ENCODE peak calls at places on chromosomes 5 and 9, in seven cellular contexts. One of them, this sample, is unnamed.

GRCh38 chr9:6689893-6690634 is 44.5 kb upstream of the GLDC start:
- DNase-seq in Peyer's patch: no peak
- DNase-seq in omental fat pad: no peak
- DNase-seq in endodermal cell: no peak
- DNase-seq in cardiac fibroblast: no peak
- DNase-seq in astrocyte of the cerebellum: no peak
- DNase-seq in PC-3: no peak
- DNase-seq in this sample: no peak

GRCh38 chr9:88725300-88726024 is 190.5 kb downstream of the NXNL2 start:
- DNase-seq in PC-3: no peak
- DNase-seq in endodermal cell: no peak
- DNase-seq in cardiac fibroblast: no peak
- DNase-seq in astrocyte of the cerebellum: no peak
- DNase-seq in omental fat pad: no peak
- DNase-seq in Peyer's patch: no peak
- DNase-seq in this sample: no peak

GRCh38 chr5:87127426-87127825 is 140.3 kb upstream of the RASA1 start:
- DNase-seq in omental fat pad: no peak
- DNase-seq in endodermal cell: no peak
- DNase-seq in cardiac fibroblast: no peak
- DNase-seq in PC-3: peak; percentile 88
- DNase-seq in astrocyte of the cerebellum: no peak
- DNase-seq in Peyer's patch: no peak
- DNase-seq in this sample: no peak

GRCh38 chr5:62340392-62340791 is 34.4 kb downstream of the KIF2A start:
- DNase-seq in Peyer's patch: no peak
- DNase-seq in astrocyte of the cerebellum: no peak
- DNase-seq in omental fat pad: no peak
- DNase-seq in endodermal cell: no peak
- DNase-seq in PC-3: peak; percentile 64
- DNase-seq in cardiac fibroblast: peak; percentile 28
- DNase-seq in this sample: no peak

GRCh38 chr5:137954131-137954879 is 65.0 kb downstream of the PKD2L2 start:
- DNase-seq in endodermal cell: no peak
- DNase-seq in astrocyte of the cerebellum: peak; percentile 74
- DNase-seq in Peyer's patch: no peak
- DNase-seq in PC-3: peak; percentile 65
- DNase-seq in omental fat pad: no peak
- DNase-seq in cardiac fibroblast: peak; percentile 94
- DNase-seq in this sample: no peak

GRCh38 chr5:55568629-55569512 is 34.1 kb upstream of the PLPP1 start:
- DNase-seq in PC-3: no peak
- DNase-seq in cardiac fibroblast: no peak
- DNase-seq in omental fat pad: no peak
- DNase-seq in endodermal cell: no peak
- DNase-seq in astrocyte of the cerebellum: no peak
- DNase-seq in Peyer's patch: no peak
- DNase-seq in this sample: no peak

GRCh38 chr5:126523818-126524522 is 71.0 kb downstream of the ALDH7A1 start:
- DNase-seq in endodermal cell: no peak
- DNase-seq in PC-3: no peak
- DNase-seq in Peyer's patch: no peak
- DNase-seq in cardiac fibroblast: peak; percentile 50
- DNase-seq in astrocyte of the cerebellum: no peak
- DNase-seq in omental fat pad: no peak
- DNase-seq in this sample: no peak

GRCh38 chr5:128213340-128213739 is 129.8 kb downstream of the SLC12A2 start:
- DNase-seq in omental fat pad: no peak
- DNase-seq in Peyer's patch: no peak
- DNase-seq in cardiac fibroblast: peak; percentile 87
- DNase-seq in endodermal cell: peak; percentile 83
- DNase-seq in astrocyte of the cerebellum: peak; percentile 80
- DNase-seq in PC-3: peak; percentile 84
- DNase-seq in this sample: no peak

GRCh38 chr9:130118841-130119520 is 53.2 kb upstream of the NCS1 start:
- DNase-seq in endodermal cell: peak; percentile 81
- DNase-seq in PC-3: no peak
- DNase-seq in astrocyte of the cerebellum: no peak
- DNase-seq in cardiac fibroblast: no peak
- DNase-seq in Peyer's patch: peak; percentile 42
- DNase-seq in omental fat pad: no peak
- DNase-seq in this sample: peak; percentile 86

GRCh38 chr9:98236881-98237487 is 18.5 kb downstream of the TBC1D2 start:
- DNase-seq in cardiac fibroblast: no peak
- DNase-seq in omental fat pad: no peak
- DNase-seq in Peyer's patch: no peak
- DNase-seq in astrocyte of the cerebellum: no peak
- DNase-seq in PC-3: no peak
- DNase-seq in endodermal cell: no peak
- DNase-seq in this sample: no peak
- TF ChIP-seq CTCF in cardiac fibroblast: no peak
- TF ChIP-seq CTCF in omental fat pad: no peak
- TF ChIP-seq CTCF in Peyer's patch: no peak
- TF ChIP-seq CTCF in astrocyte of the cerebellum: no peak
- TF ChIP-seq CTCF in PC-3: no peak
- TF ChIP-seq CTCF in endodermal cell: no peak
- TF ChIP-seq CTCF in this sample: no peak

GRCh38 chr5:1672396-1672795 is 127.2 kb downstream of the MRPL36 start:
- DNase-seq in endodermal cell: peak; percentile 78
- DNase-seq in PC-3: no peak
- DNase-seq in astrocyte of the cerebellum: no peak
- DNase-seq in omental fat pad: no peak
- DNase-seq in Peyer's patch: no peak
- DNase-seq in cardiac fibroblast: no peak
- DNase-seq in this sample: no peak
- TF ChIP-seq CTCF in endodermal cell: peak; percentile 58
- TF ChIP-seq CTCF in PC-3: peak; percentile 16
- TF ChIP-seq CTCF in astrocyte of the cerebellum: no peak
- TF ChIP-seq CTCF in omental fat pad: no peak
- TF ChIP-seq CTCF in Peyer's patch: no peak
- TF ChIP-seq CTCF in cardiac fibroblast: no peak
- TF ChIP-seq CTCF in this sample: no peak

GRCh38 chr9:84668204-84669007 is 1.1 kb upstream of the NTRK2 start:
- DNase-seq in omental fat pad: no peak
- DNase-seq in endodermal cell: peak; percentile 95
- DNase-seq in astrocyte of the cerebellum: peak; percentile 31
- DNase-seq in PC-3: peak; percentile 33
- DNase-seq in cardiac fibroblast: peak; percentile 61
- DNase-seq in Peyer's patch: peak; percentile 60
- DNase-seq in this sample: peak; percentile 95
- TF ChIP-seq CTCF in omental fat pad: no peak
- TF ChIP-seq CTCF in endodermal cell: peak; percentile 86
- TF ChIP-seq CTCF in astrocyte of the cerebellum: peak; percentile 57
- TF ChIP-seq CTCF in PC-3: peak; percentile 39
- TF ChIP-seq CTCF in cardiac fibroblast: peak; percentile 15
- TF ChIP-seq CTCF in Peyer's patch: peak; percentile 38
- TF ChIP-seq CTCF in this sample: peak; percentile 90

DNA sequence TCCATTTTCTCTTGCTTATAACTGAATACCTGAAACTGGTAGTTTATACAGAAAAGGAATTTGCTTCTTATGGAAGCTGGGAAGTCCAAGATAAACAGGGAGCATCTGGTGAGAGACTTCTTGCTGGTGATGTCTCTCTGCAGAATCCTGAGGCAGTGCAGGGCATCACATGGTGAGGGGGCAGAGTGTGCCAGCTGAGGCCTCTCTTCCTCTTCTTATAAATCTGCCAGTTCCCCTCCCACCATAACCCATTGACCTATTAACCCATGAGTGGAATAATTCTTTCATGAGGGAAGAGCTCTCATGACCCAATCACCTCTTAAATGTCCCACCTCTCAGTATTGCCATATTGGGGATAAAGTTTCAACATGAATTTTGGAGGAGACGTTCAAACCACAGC is 466.4 kb downstream of the GADD45G start:
- DNase-seq in omental fat pad: no peak
- DNase-seq in PC-3: no peak
- DNase-seq in Peyer's patch: no peak
- DNase-seq in cardiac fibroblast: no peak
- DNase-seq in endodermal cell: no peak
- DNase-seq in astrocyte of the cerebellum: no peak
- DNase-seq in this sample: no peak
- TF ChIP-seq CTCF in omental fat pad: no peak
- TF ChIP-seq CTCF in PC-3: no peak
- TF ChIP-seq CTCF in Peyer's patch: no peak
- TF ChIP-seq CTCF in cardiac fibroblast: no peak
- TF ChIP-seq CTCF in endodermal cell: no peak
- TF ChIP-seq CTCF in astrocyte of the cerebellum: no peak
- TF ChIP-seq CTCF in this sample: no peak

DNA sequence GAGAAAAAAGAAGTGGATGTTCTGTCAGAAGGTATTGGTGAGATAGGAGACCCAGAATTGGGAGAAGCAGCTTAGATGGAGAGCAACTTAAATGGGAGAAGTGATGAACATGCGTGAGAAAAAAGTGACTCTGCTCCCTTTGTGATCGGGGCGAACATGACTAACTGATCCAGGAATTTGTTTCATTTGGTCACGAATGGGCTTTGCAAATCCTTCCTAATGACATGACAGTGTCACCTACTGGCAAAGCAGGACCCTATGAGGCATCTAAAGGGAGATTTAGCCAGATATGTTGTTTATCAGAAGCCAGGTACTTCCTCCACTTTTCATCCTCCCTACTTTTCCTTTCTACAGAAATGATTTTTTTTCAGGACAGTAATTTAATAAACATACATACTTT is 787.4 kb upstream of the RGMB start:
- DNase-seq in astrocyte of the cerebellum: no peak
- DNase-seq in cardiac fibroblast: peak; percentile 28
- DNase-seq in PC-3: peak; percentile 85
- DNase-seq in endodermal cell: peak; percentile 59
- DNase-seq in Peyer's patch: no peak
- DNase-seq in omental fat pad: no peak
- DNase-seq in this sample: no peak
- TF ChIP-seq CTCF in astrocyte of the cerebellum: no peak
- TF ChIP-seq CTCF in cardiac fibroblast: peak; percentile 40
- TF ChIP-seq CTCF in PC-3: peak; percentile 68
- TF ChIP-seq CTCF in endodermal cell: peak; percentile 54
- TF ChIP-seq CTCF in Peyer's patch: no peak
- TF ChIP-seq CTCF in omental fat pad: no peak
- TF ChIP-seq CTCF in this sample: peak; percentile 30

DNA sequence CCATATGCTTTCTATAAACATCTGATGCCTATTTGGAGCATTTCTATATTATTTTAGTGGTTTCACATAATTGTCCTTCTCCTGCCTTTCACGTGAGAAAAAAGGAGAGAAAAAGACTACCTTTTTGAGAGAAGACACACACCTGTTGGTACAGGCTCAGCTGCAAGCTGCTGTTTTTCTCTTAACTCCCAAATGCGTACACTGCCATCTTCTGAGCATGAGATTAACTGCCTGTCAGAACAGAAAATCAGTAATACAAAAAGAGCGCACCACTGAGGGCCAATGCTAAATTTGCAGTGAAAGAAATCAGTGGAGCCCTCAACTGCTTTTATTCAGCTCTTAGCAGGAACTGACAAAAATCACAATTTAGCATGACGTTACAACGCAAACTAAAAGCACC is 54.9 kb downstream of the WDR41 start:
- DNase-seq in cardiac fibroblast: no peak
- DNase-seq in Peyer's patch: no peak
- DNase-seq in endodermal cell: no peak
- DNase-seq in omental fat pad: no peak
- DNase-seq in astrocyte of the cerebellum: no peak
- DNase-seq in PC-3: peak; percentile 12
- DNase-seq in this sample: no peak
- TF ChIP-seq CTCF in cardiac fibroblast: no peak
- TF ChIP-seq CTCF in Peyer's patch: no peak
- TF ChIP-seq CTCF in endodermal cell: peak; percentile 53
- TF ChIP-seq CTCF in omental fat pad: no peak
- TF ChIP-seq CTCF in astrocyte of the cerebellum: no peak
- TF ChIP-seq CTCF in PC-3: peak; percentile 53
- TF ChIP-seq CTCF in this sample: peak; percentile 54

DNA sequence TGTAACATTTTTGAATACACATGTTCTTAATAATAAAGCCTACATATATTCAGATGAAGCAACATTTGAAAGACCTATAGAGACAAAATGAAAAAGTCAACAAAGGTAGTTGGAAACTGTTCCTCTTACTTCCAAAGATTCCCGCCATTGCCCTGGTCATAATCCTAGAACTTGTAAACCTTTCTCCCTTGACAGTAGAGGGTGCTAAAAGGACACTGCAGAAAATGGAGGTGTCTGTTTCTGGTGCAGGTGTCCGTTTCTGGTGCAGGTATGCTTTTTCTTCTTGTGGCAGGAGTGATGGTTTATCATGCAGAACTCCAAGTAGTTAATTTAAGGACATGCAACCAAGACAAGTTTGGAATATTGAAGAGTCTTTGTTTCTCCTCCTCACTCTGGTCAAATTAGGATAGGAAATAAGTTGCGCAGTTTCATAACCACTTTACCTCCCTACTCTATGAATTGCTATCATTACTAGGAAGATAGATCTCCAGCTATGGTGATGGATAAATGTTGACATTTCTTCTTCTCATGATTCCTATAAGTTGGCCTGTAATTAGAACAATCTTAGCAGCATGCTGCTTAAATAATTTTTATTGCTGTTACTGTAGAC is 56.0 kb upstream of the FAM174A start:
- DNase-seq in astrocyte of the cerebellum: no peak
- DNase-seq in Peyer's patch: no peak
- DNase-seq in cardiac fibroblast: peak; percentile 14
- DNase-seq in endodermal cell: peak; percentile 49
- DNase-seq in PC-3: peak; percentile 68
- DNase-seq in omental fat pad: no peak
- DNase-seq in this sample: no peak
- TF ChIP-seq CTCF in astrocyte of the cerebellum: peak; percentile 59
- TF ChIP-seq CTCF in Peyer's patch: peak; percentile 45
- TF ChIP-seq CTCF in cardiac fibroblast: peak; percentile 50
- TF ChIP-seq CTCF in endodermal cell: peak; percentile 78
- TF ChIP-seq CTCF in PC-3: peak; percentile 88
- TF ChIP-seq CTCF in omental fat pad: no peak
- TF ChIP-seq CTCF in this sample: peak; percentile 51

This sample was measured in osteocyte.